ENCODE peak calls at places on chromosomes 11 and 22, in seven cellular contexts. K is LoVo; Y is NCI-H460; G is right cardiac atrium; P is memory B cell; H is Caco-2; E is stimulated activated CD4-positive, alpha-beta T cell treated with anti-CD3 and anti-CD28 coated beads, Interleukin-2, amount 100 ng/mL, for 48 hours. U is an unnamed sample.

GRCh38 chr11:96061730-96062524 is 138.0 kb upstream of the MTMR2 start:
- DNase-seq in Y (no peak), G (no peak), K (no peak), E (no peak), H (no peak), P (no peak), U (no peak)

GRCh38 chr22:29871684-29872083 is 11.3 kb upstream of the MTMR3 start:
- DNase-seq in E (no peak), K (no peak), G (no peak), Y (no peak), P (no peak), H (no peak), U (peak; percentile 57)

GRCh38 chr11:15800121-15800800 is 556.1 kb downstream of the SOX6 start:
- DNase-seq in G (peak; percentile 59), P (no peak), E (no peak), K (peak; percentile 22), H (no peak), Y (no peak), U (no peak)

GRCh38 chr11:29319231-29319630 is 697.6 kb downstream of the KCNA4 start:
- DNase-seq in P (no peak), E (no peak), H (no peak), Y (no peak), K (no peak), G (no peak), U (no peak)

GRCh38 chr22:38844661-38845367 is 986 bp upstream of the NPTXR start:
- DNase-seq in H (no peak), E (no peak), G (no peak), Y (no peak), P (no peak), K (no peak), U (no peak)

GRCh38 chr22:19172213-19173046 is 6.1 kb downstream of the SLC25A1 start:
- DNase-seq in Y (no peak), P (no peak), E (no peak), G (no peak), H (no peak), K (no peak), U (no peak)

GRCh38 chr11:116879789-116880402 is 42.5 kb upstream of the APOA1 start:
- DNase-seq in K (peak; percentile 55), H (no peak), E (no peak), G (no peak), Y (peak; percentile 50), P (peak; percentile 42), U (peak; percentile 55)

GRCh38 chr11:65448418-65449196 is 26.0 kb downstream of the NEAT1 start:
- DNase-seq in P (no peak), Y (no peak), K (no peak), H (peak; percentile 76), E (no peak), G (no peak), U (no peak)

GRCh38 chr22:47030881-47031627 is 268.6 kb downstream of the TBC1D22A start:
- DNase-seq in Y (peak; percentile 61), P (no peak), G (no peak), E (no peak), K (peak; percentile 53), H (no peak), U (no peak)

GRCh38 chr11:30788849-30789248 is 202.7 kb upstream of the MPPED2 start:
- DNase-seq in E (no peak), G (no peak), K (no peak), H (no peak), P (no peak), Y (no peak), U (no peak)

U was measured in D341Med.